ENCODE peak calls at places on chromosome 5, in four cellular contexts. One of them, this sample, is unnamed.

GRCh38 chr5:109413463-109413862 is 3.7 kb upstream of the PJA2 start:
- DNase-seq in A549: no peak
- DNase-seq in HepG2: peak; percentile 9
- DNase-seq in K562: no peak
- DNase-seq in this sample: no peak

GRCh38 chr5:167049043-167049663 is 1242.3 kb upstream of the WWC1 start:
- DNase-seq in HepG2: peak; percentile 21
- DNase-seq in K562: peak; percentile 20
- DNase-seq in A549: peak; percentile 7
- DNase-seq in this sample: no peak

GRCh38 chr5:38802125-38802524 is 43.7 kb upstream of the OSMR start:
- DNase-seq in HepG2: no peak
- DNase-seq in K562: no peak
- DNase-seq in A549: no peak
- DNase-seq in this sample: no peak

GRCh38 chr5:135526924-135527323 is 8.8 kb downstream of the NEUROG1 start:
- DNase-seq in A549: no peak
- DNase-seq in HepG2: no peak
- DNase-seq in K562: no peak
- DNase-seq in this sample: no peak

GRCh38 chr5:107218457-107219193 is 452.1 kb downstream of the EFNA5 start:
- DNase-seq in A549: no peak
- DNase-seq in K562: no peak
- DNase-seq in HepG2: no peak
- DNase-seq in this sample: no peak

GRCh38 chr5:163269624-163270023 is 167.8 kb upstream of the CCNG1 start:
- DNase-seq in HepG2: no peak
- DNase-seq in A549: no peak
- DNase-seq in K562: no peak
- DNase-seq in this sample: no peak

GRCh38 chr5:33369470-33370134 is 71.2 kb upstream of the TARS1 start:
- DNase-seq in HepG2: no peak
- DNase-seq in K562: no peak
- DNase-seq in A549: no peak
- DNase-seq in this sample: no peak

GRCh38 chr5:144203750-144204596 is 33.3 kb downstream of the KCTD16 start:
- DNase-seq in K562: peak; percentile 29
- DNase-seq in A549: no peak
- DNase-seq in HepG2: peak; percentile 42
- DNase-seq in this sample: peak; percentile 49

GRCh38 chr5:126938461-126938860 is 91.9 kb downstream of the MARCHF3 start:
- DNase-seq in K562: no peak
- DNase-seq in A549: no peak
- DNase-seq in HepG2: no peak
- DNase-seq in this sample: no peak

GRCh38 chr5:36443941-36444340 is 142.2 kb upstream of the RANBP3L start:
- DNase-seq in HepG2: no peak
- DNase-seq in K562: no peak
- DNase-seq in A549: no peak
- DNase-seq in this sample: no peak

GRCh38 chr5:128491291-128491690 is 46.8 kb downstream of the FBN2 start:
- DNase-seq in HepG2: no peak
- DNase-seq in A549: no peak
- DNase-seq in K562: no peak
- DNase-seq in this sample: no peak

GRCh38 chr5:78046006-78046405 is 248.5 kb downstream of the AP3B1 start:
- DNase-seq in HepG2: no peak
- DNase-seq in K562: no peak
- DNase-seq in A549: no peak
- DNase-seq in this sample: peak; percentile 74

GRCh38 chr5:1270933-1271914 is 23.6 kb downstream of the TERT start:
- DNase-seq in HepG2: no peak
- DNase-seq in A549: no peak
- DNase-seq in K562: no peak
- DNase-seq in this sample: no peak

GRCh38 chr5:51387854-51388320 is 4.6 kb downstream of the ISL1 start:
- DNase-seq in K562: no peak
- DNase-seq in A549: no peak
- DNase-seq in HepG2: no peak
- DNase-seq in this sample: no peak

GRCh38 chr5:173925449-173926071 is 37.4 kb downstream of the CPEB4 start:
- DNase-seq in A549: peak; percentile 25
- DNase-seq in K562: peak; percentile 33
- DNase-seq in HepG2: no peak
- DNase-seq in this sample: no peak

GRCh38 chr5:124979174-124979573 is 232.7 kb upstream of the ZNF608 start:
- DNase-seq in HepG2: no peak
- DNase-seq in K562: no peak
- DNase-seq in A549: no peak
- DNase-seq in this sample: no peak

GRCh38 chr5:178768371-178769260 is 38.2 kb upstream of the ZNF354A start:
- DNase-seq in HepG2: no peak
- DNase-seq in K562: no peak
- DNase-seq in A549: no peak
- DNase-seq in this sample: no peak

GRCh38 chr5:92946546-92946945 is 634.5 kb downstream of the NR2F1-AS1 start:
- DNase-seq in HepG2: no peak
- DNase-seq in K562: no peak
- DNase-seq in A549: no peak
- DNase-seq in this sample: no peak

GRCh38 chr5:158530111-158530510 is 569.6 kb downstream of the EBF1 start:
- DNase-seq in A549: no peak
- DNase-seq in K562: no peak
- DNase-seq in HepG2: no peak
- DNase-seq in this sample: no peak

GRCh38 chr5:142486581-142486980 is 161.8 kb upstream of the SPRY4 start:
- DNase-seq in K562: no peak
- DNase-seq in A549: no peak
- DNase-seq in HepG2: no peak
- DNase-seq in this sample: no peak

GRCh38 chr5:18772475-18772874 is 1138.2 kb downstream of the TAF11L14 start:
- DNase-seq in K562: no peak
- DNase-seq in A549: peak; percentile 3
- DNase-seq in HepG2: no peak
- DNase-seq in this sample: no peak

GRCh38 chr5:14743601-14744295 is 79.2 kb downstream of the OTULIN start:
- DNase-seq in K562: no peak
- DNase-seq in HepG2: no peak
- DNase-seq in A549: no peak
- DNase-seq in this sample: no peak

DNA sequence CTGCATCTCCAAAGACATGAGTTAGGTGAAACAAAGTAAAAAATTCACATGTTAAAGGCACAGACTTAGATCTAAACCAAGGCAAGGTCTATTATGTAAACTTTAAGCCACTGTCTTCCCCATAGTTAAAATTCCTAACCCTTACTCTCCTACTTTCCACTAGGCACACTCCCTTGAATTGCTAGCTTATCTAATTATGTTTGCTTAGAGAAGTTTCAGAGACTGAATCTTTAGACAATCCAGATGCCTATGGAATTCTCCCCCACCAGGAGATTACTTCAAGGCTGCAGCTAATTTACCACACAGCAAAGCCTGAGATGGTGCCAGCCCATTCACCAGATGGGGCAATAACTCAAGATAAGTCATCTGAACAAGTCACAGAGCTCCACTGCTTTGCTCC is 803.1 kb upstream of the COX7C start:
- DNase-seq in HepG2: no peak
- DNase-seq in A549: no peak
- DNase-seq in K562: no peak
- DNase-seq in this sample: no peak
- TF ChIP-seq PHF8 in HepG2: no peak
- TF ChIP-seq PHF8 in A549: no peak
- TF ChIP-seq PHF8 in K562: no peak
- TF ChIP-seq PHF8 in this sample: no peak

GRCh38 chr5:137516961-137517360 is 17.8 kb upstream of the SPOCK1 start:
- DNase-seq in A549: no peak
- DNase-seq in HepG2: no peak
- DNase-seq in K562: no peak
- DNase-seq in this sample: no peak

GRCh38 chr5:137510671-137511070 is 11.5 kb upstream of the SPOCK1 start:
- DNase-seq in HepG2: no peak
- DNase-seq in K562: no peak
- DNase-seq in A549: no peak
- DNase-seq in this sample: no peak

GRCh38 chr5:137515238-137515637 is 16.1 kb upstream of the SPOCK1 start:
- DNase-seq in HepG2: no peak
- DNase-seq in K562: no peak
- DNase-seq in A549: no peak
- DNase-seq in this sample: no peak

GRCh38 chr5:137521246-137521645 is 22.1 kb upstream of the SPOCK1 start:
- DNase-seq in A549: no peak
- DNase-seq in HepG2: no peak
- DNase-seq in K562: no peak
- DNase-seq in this sample: no peak

DNA sequence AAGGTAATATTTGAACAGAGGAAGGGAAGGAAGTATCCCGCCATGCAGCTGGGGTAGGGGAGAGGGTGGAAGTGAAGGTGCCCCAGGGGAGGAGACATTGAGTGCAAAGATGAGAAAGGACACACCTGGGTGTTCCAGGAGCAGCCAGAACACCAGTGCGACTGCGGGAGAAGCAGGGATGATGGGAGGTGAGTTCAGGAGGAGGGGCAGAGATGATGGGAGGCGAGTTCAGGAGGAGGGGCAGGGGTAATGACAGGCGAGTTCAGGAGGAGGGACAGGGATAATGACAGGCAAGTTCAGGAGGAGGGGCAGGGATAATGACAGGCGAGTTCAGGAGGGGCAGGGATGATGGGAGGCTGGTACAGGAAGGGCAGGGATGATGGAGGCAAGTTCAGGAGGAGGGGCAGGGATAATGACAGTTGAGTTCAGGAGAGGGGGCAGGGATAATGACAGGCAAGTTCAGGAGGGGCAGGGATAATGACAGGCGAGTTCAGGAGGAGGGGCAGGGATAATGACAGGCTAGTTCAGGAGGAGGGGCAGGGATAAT is 17.2 kb upstream of the SPOCK1 start:
- DNase-seq in A549: no peak
- DNase-seq in HepG2: no peak
- DNase-seq in K562: no peak
- DNase-seq in this sample: no peak
- TF ChIP-seq PHF8 in A549: no peak
- TF ChIP-seq PHF8 in HepG2: no peak
- TF ChIP-seq PHF8 in K562: no peak
- TF ChIP-seq PHF8 in this sample: no peak

DNA sequence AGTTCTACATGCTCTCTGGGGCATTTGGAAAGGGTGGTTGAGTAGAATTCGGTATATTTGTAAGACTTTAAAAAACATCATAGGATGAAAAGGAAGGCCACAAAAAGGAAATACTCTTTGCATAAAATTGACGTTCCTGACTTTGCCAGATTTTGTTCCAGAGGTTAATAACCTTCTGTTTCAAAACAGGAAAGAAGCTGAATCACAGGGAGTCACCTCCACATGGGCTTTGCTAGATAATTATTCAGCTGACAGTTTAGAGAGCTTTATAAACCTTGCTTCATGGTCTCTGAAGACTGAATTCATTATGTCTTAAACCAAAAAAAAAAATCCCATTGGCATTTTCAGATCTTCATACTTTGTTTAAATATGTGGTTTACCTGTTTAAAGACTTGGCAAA is 203.7 kb downstream of the SEMA6A start:
- DNase-seq in K562: no peak
- DNase-seq in HepG2: no peak
- DNase-seq in A549: no peak
- DNase-seq in this sample: no peak
- TF ChIP-seq PHF8 in K562: no peak
- TF ChIP-seq PHF8 in HepG2: no peak
- TF ChIP-seq PHF8 in A549: no peak
- TF ChIP-seq PHF8 in this sample: no peak

GRCh38 chr5:5699062-5699461 is 276.6 kb downstream of the ICE1 start:
- DNase-seq in HepG2: no peak
- DNase-seq in K562: peak; percentile 34
- DNase-seq in A549: no peak
- DNase-seq in this sample: no peak
- TF ChIP-seq PHF8 in HepG2: no peak
- TF ChIP-seq PHF8 in K562: no peak
- TF ChIP-seq PHF8 in A549: no peak
- TF ChIP-seq PHF8 in this sample: no peak

DNA sequence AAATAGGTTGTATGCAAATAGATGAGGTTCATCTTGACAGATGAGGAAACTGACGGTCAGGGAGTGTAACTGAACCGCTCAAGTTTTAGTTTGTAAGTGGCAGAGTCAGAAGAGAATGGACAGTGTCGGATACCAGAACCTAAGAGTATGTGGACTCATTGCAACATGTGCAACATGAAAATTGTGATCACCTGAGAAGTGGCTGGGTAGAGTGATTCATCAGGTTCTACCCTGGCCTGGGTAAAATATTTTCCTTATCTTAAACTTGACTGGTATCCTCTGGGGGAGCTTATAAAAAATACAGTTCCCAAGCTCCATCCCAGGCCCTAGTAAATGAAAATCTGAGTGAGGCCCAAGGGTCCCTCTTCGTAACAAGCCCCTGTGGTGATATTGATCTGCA is 35.2 kb upstream of the MIER3 start:
- DNase-seq in K562: no peak
- DNase-seq in A549: no peak
- DNase-seq in HepG2: no peak
- DNase-seq in this sample: no peak
- TF ChIP-seq PHF8 in K562: no peak
- TF ChIP-seq PHF8 in A549: no peak
- TF ChIP-seq PHF8 in HepG2: no peak
- TF ChIP-seq PHF8 in this sample: no peak

DNA sequence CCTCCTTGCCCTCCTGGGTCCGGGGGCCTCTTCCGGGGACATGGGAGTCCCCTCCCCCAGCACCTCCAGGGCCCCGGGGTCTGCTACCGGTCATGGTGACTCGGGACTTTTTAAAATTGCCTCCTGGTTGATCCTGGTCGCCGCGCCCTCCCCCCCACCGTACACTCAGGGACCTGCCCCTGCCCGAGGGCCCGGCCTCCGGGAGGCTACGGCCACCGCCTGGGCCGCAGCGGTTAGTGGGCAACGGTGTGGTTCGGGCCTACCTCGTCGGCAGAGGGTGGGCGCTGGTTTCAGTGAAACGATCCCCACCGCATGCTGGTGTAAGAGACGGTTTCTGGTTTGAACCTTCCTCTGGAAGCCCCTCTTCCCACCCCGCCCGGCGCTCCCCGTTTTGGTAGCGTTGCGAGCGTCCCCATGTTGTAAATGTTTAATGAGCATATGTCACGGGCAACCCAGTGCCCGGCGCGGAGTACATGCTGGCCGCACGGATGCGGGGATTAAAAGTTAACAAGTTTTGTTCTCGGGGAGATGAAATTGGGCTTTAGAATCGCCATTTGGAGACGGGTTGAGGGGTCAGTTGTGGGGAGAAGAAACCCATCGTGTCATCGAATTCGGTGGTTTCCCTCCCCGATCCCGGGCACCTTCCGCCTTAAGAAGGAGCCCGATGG is 1.2 kb downstream of the LARP1 start:
- DNase-seq in HepG2: no peak
- DNase-seq in A549: no peak
- DNase-seq in K562: peak; percentile 67
- DNase-seq in this sample: no peak
- TF ChIP-seq PHF8 in HepG2: peak; percentile 44
- TF ChIP-seq PHF8 in A549: peak; percentile 53
- TF ChIP-seq PHF8 in K562: no peak
- TF ChIP-seq PHF8 in this sample: peak; percentile 45